ENCODE peak calls at places on chromosomes 16 and 17, in six cellular contexts. One of them, this sample, is unnamed.

GRCh38 chr17:45225051-45225700 is 3.5 kb downstream of the FMNL1 start:
- DNase-seq in lower leg skin: no peak
- DNase-seq in endodermal cell: no peak
- DNase-seq in psoas muscle: no peak
- DNase-seq in RWPE1: no peak
- DNase-seq in left ventricle myocardium inferior: no peak
- DNase-seq in this sample: no peak

GRCh38 chr16:65121870-65122723 is at the start of gene CDH11:
- DNase-seq in left ventricle myocardium inferior: peak; percentile 60
- DNase-seq in endodermal cell: peak; percentile 84
- DNase-seq in RWPE1: peak; percentile 50
- DNase-seq in psoas muscle: peak; percentile 56
- DNase-seq in lower leg skin: peak; percentile 44
- DNase-seq in this sample: peak; percentile 95

GRCh38 chr16:12862327-12862726 is 39.1 kb upstream of the SHISA9 start:
- DNase-seq in RWPE1: no peak
- DNase-seq in endodermal cell: peak; percentile 22
- DNase-seq in lower leg skin: no peak
- DNase-seq in psoas muscle: no peak
- DNase-seq in left ventricle myocardium inferior: no peak
- DNase-seq in this sample: peak; percentile 87

GRCh38 chr16:75062944-75063444 is 53.6 kb downstream of the LDHD start:
- DNase-seq in lower leg skin: no peak
- DNase-seq in endodermal cell: no peak
- DNase-seq in left ventricle myocardium inferior: no peak
- DNase-seq in RWPE1: no peak
- DNase-seq in psoas muscle: no peak
- DNase-seq in this sample: no peak

GRCh38 chr17:559699-560378 is 154.8 kb downstream of the VPS53 start:
- DNase-seq in left ventricle myocardium inferior: peak; percentile 28
- DNase-seq in RWPE1: peak; percentile 62
- DNase-seq in lower leg skin: peak; percentile 18
- DNase-seq in endodermal cell: no peak
- DNase-seq in psoas muscle: peak; percentile 52
- DNase-seq in this sample: no peak

GRCh38 chr17:19736071-19736470 is 12.0 kb downstream of the ALDH3A1 start:
- DNase-seq in psoas muscle: no peak
- DNase-seq in endodermal cell: no peak
- DNase-seq in lower leg skin: no peak
- DNase-seq in left ventricle myocardium inferior: peak; percentile 10
- DNase-seq in RWPE1: no peak
- DNase-seq in this sample: no peak

GRCh38 chr17:6140188-6140587 is 70.0 kb downstream of the WSCD1 start:
- DNase-seq in left ventricle myocardium inferior: no peak
- DNase-seq in psoas muscle: no peak
- DNase-seq in RWPE1: no peak
- DNase-seq in lower leg skin: no peak
- DNase-seq in endodermal cell: no peak
- DNase-seq in this sample: no peak

GRCh38 chr17:60678118-60678444 is 430 bp downstream of the BCAS3 start:
- DNase-seq in lower leg skin: no peak
- DNase-seq in endodermal cell: no peak
- DNase-seq in left ventricle myocardium inferior: no peak
- DNase-seq in RWPE1: peak; percentile 8
- DNase-seq in psoas muscle: no peak
- DNase-seq in this sample: no peak

GRCh38 chr16:17364319-17365210 is 106.2 kb downstream of the XYLT1 start:
- DNase-seq in endodermal cell: no peak
- DNase-seq in psoas muscle: no peak
- DNase-seq in lower leg skin: no peak
- DNase-seq in left ventricle myocardium inferior: no peak
- DNase-seq in RWPE1: peak; percentile 6
- DNase-seq in this sample: no peak

GRCh38 chr17:75844530-75845057 is 390 bp upstream of the UNC13D start:
- DNase-seq in left ventricle myocardium inferior: no peak
- DNase-seq in RWPE1: peak; percentile 41
- DNase-seq in endodermal cell: no peak
- DNase-seq in psoas muscle: no peak
- DNase-seq in lower leg skin: no peak
- DNase-seq in this sample: no peak

GRCh38 chr17:27653572-27653971 is 22.6 kb downstream of the LGALS9 start:
- DNase-seq in endodermal cell: no peak
- DNase-seq in lower leg skin: no peak
- DNase-seq in psoas muscle: no peak
- DNase-seq in left ventricle myocardium inferior: no peak
- DNase-seq in RWPE1: no peak
- DNase-seq in this sample: no peak

GRCh38 chr17:9893606-9894005 is 11.5 kb downstream of the RCVRN start:
- DNase-seq in left ventricle myocardium inferior: no peak
- DNase-seq in RWPE1: no peak
- DNase-seq in lower leg skin: no peak
- DNase-seq in psoas muscle: no peak
- DNase-seq in endodermal cell: no peak
- DNase-seq in this sample: no peak

GRCh38 chr17:7515912-7516610 is 31.9 kb downstream of the POLR2A start:
- DNase-seq in left ventricle myocardium inferior: no peak
- DNase-seq in psoas muscle: no peak
- DNase-seq in endodermal cell: no peak
- DNase-seq in lower leg skin: no peak
- DNase-seq in RWPE1: no peak
- DNase-seq in this sample: no peak

DNA sequence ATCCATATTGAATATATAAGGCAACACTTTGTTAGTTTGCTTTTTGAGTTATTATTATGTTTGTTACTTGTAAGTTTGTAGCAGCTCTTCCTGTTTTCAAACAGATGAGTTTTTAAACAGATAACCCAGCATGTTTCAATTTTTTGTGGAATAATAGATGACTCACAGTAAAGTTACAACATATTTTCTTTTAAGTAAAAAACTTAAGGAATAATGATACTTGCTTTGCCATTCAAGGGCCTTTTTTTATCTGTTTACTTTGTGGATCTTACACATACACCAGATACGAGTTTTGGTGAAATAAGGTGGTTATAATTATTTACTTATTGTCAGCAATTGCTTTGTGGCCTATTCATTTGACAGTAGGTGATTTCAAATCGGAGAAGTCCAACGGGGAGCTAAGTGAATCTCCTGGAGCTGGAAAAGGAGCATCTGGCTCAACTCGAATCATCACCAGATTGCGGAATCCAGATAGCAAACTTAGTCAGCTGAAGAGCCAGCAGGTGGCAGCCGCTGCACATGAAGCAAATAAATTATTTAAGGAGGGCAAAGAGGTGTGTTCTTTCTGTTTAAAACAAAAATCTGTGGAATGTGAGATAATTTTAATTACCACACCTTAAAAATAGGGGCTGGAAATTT is 66.3 kb downstream of the BPTF start:
- DNase-seq in endodermal cell: no peak
- DNase-seq in RWPE1: peak; percentile 37
- DNase-seq in lower leg skin: no peak
- DNase-seq in psoas muscle: no peak
- DNase-seq in left ventricle myocardium inferior: no peak
- DNase-seq in this sample: no peak
- TF ChIP-seq CTCF in endodermal cell: peak; percentile 47
- TF ChIP-seq CTCF in RWPE1: peak; percentile 74
- TF ChIP-seq CTCF in lower leg skin: no peak
- TF ChIP-seq CTCF in psoas muscle: no peak
- TF ChIP-seq CTCF in left ventricle myocardium inferior: peak; percentile 45
- TF ChIP-seq CTCF in this sample: peak; percentile 63

DNA sequence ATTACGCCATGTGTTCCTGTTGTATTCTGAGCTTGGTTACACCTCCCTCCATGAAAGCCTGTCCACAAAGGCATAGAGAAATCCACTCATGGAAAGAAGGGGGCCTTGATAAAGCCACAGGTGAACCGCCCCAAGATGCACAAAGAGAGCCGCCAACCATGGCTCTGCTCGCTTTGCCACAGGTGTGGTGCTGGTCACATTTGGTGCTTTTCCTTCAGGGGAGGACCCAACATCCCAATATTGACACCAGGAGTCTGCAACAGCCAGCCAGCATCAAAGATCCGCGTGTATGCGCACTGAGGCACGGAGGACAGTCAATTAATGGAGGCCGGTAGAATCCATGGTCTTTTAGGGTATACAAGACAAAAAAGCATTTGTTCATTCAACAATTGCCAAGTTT is 7.3 kb downstream of the ABCA3 start:
- DNase-seq in RWPE1: no peak
- DNase-seq in endodermal cell: no peak
- DNase-seq in lower leg skin: no peak
- DNase-seq in left ventricle myocardium inferior: no peak
- DNase-seq in psoas muscle: no peak
- DNase-seq in this sample: no peak
- TF ChIP-seq CTCF in RWPE1: no peak
- TF ChIP-seq CTCF in endodermal cell: no peak
- TF ChIP-seq CTCF in lower leg skin: no peak
- TF ChIP-seq CTCF in left ventricle myocardium inferior: no peak
- TF ChIP-seq CTCF in psoas muscle: no peak
- TF ChIP-seq CTCF in this sample: no peak

GRCh38 chr17:82415336-82415735 is 2.8 kb upstream of the HEXD start:
- DNase-seq in lower leg skin: no peak
- DNase-seq in left ventricle myocardium inferior: no peak
- DNase-seq in RWPE1: no peak
- DNase-seq in psoas muscle: no peak
- DNase-seq in endodermal cell: no peak
- DNase-seq in this sample: no peak

GRCh38 chr17:82418001-82418986 is at the start of the genes HEXD and OGFOD3:
- DNase-seq in lower leg skin: no peak
- DNase-seq in endodermal cell: peak; percentile 98
- DNase-seq in RWPE1: peak; percentile 99
- DNase-seq in psoas muscle: peak; percentile 87
- DNase-seq in left ventricle myocardium inferior: peak; percentile 83
- DNase-seq in this sample: no peak

GRCh38 chr17:82415786-82416185 is 2.4 kb upstream of the HEXD start:
- DNase-seq in psoas muscle: no peak
- DNase-seq in left ventricle myocardium inferior: no peak
- DNase-seq in endodermal cell: no peak
- DNase-seq in RWPE1: no peak
- DNase-seq in lower leg skin: no peak
- DNase-seq in this sample: no peak

GRCh38 chr17:82416264-82416663 is 1.9 kb upstream of the HEXD start:
- DNase-seq in endodermal cell: no peak
- DNase-seq in psoas muscle: no peak
- DNase-seq in left ventricle myocardium inferior: no peak
- DNase-seq in RWPE1: no peak
- DNase-seq in lower leg skin: no peak
- DNase-seq in this sample: no peak

DNA sequence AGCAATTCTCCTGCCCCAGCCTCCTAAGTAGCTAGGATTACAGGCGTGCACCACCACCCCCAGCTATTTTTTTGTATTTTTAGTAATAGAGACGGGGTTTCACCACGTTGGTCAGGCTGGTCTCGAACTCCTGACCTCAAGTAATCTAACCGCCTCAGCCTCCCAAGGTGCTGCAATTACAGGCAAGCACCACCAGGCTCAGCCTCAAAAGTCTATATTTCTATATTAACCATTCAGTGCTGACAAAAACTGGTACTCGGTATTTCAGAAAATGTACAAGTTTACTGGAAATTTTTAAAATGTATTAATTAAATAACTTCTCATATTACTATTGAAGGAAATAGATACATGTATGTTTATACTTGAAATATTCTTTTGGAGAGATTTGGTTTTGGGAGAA is 1.4 kb upstream of the HEXD start:
- DNase-seq in psoas muscle: no peak
- DNase-seq in endodermal cell: no peak
- DNase-seq in lower leg skin: no peak
- DNase-seq in left ventricle myocardium inferior: no peak
- DNase-seq in RWPE1: no peak
- DNase-seq in this sample: no peak
- TF ChIP-seq CTCF in psoas muscle: no peak
- TF ChIP-seq CTCF in endodermal cell: peak; percentile 55
- TF ChIP-seq CTCF in lower leg skin: no peak
- TF ChIP-seq CTCF in left ventricle myocardium inferior: peak; percentile 10
- TF ChIP-seq CTCF in RWPE1: no peak
- TF ChIP-seq CTCF in this sample: peak; percentile 35

GRCh38 chr17:34519286-34519685 is 60.1 kb upstream of the TMEM132E start:
- DNase-seq in left ventricle myocardium inferior: no peak
- DNase-seq in psoas muscle: no peak
- DNase-seq in endodermal cell: peak; percentile 94
- DNase-seq in lower leg skin: no peak
- DNase-seq in RWPE1: no peak
- DNase-seq in this sample: no peak
- TF ChIP-seq CTCF in left ventricle myocardium inferior: peak; percentile 59
- TF ChIP-seq CTCF in psoas muscle: no peak
- TF ChIP-seq CTCF in endodermal cell: peak; percentile 91
- TF ChIP-seq CTCF in lower leg skin: no peak
- TF ChIP-seq CTCF in RWPE1: no peak
- TF ChIP-seq CTCF in this sample: peak; percentile 37

DNA sequence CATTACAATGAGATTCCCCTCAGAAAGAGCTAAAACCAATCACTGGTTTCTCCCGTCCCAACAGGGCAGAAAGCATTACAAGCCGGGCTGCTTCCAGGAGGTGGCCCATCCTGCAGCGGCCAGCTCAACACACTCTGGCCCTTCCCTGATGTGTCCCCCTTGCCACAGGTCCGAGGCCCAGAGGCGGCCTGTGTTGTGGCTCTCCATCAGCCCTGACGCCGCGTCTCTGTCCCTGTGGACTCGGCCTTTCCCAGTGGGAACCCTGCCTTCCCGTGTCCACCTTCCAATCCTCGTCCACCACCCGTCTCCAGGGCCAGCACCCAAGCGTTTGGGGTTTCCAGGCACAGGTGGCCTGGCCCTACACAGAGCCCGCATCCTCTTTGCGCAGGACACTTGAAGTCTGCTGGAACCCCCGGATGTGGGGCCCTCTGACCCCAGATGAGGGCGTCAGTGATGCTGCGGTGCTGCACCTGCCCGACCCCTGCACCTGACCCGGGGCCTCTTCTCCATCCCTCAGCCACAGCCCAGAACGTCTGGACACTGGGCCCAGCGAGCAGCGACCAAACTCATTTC is 21.1 kb downstream of the RAB40B start:
- DNase-seq in RWPE1: no peak
- DNase-seq in left ventricle myocardium inferior: no peak
- DNase-seq in psoas muscle: peak; percentile 11
- DNase-seq in endodermal cell: no peak
- DNase-seq in lower leg skin: no peak
- DNase-seq in this sample: peak; percentile 72
- TF ChIP-seq CTCF in RWPE1: no peak
- TF ChIP-seq CTCF in left ventricle myocardium inferior: no peak
- TF ChIP-seq CTCF in psoas muscle: no peak
- TF ChIP-seq CTCF in endodermal cell: no peak
- TF ChIP-seq CTCF in lower leg skin: no peak
- TF ChIP-seq CTCF in this sample: no peak